ENCODE peak calls at places on chromosomes 5 and 9, in six cellular contexts. E, B, H, Y, N and L are unnamed samples.
A peak's percentile ranks its signal among the peaks of the same experiment; 100 is the strongest.

GRCh38 chr9:79257671-79258410 is 313.9 kb upstream of the TLE4 start:
- DNase-seq in B (no peak), N (no peak), E (no peak), H (no peak), Y (no peak), L (no peak)

GRCh38 chr5:151923865-151924264 is 786 bp downstream of the GLRA1 start:
- DNase-seq in E (no peak), N (no peak), B (peak; percentile 16), Y (no peak), H (peak; percentile 68), L (peak; percentile 20)

GRCh38 chr5:179241175-179241574 is 104.1 kb downstream of the ADAMTS2 start:
- DNase-seq in H (no peak), E (no peak), B (no peak), N (no peak), Y (no peak), L (no peak)

GRCh38 chr9:38445154-38446043 is 21.1 kb upstream of the IGFBPL1 start:
- DNase-seq in H (no peak), E (no peak), B (no peak), N (no peak), Y (no peak), L (no peak)

GRCh38 chr9:124342946-124343485 is 72.2 kb downstream of the PSMB7 start:
- DNase-seq in B (no peak), N (peak; percentile 75), Y (no peak), E (no peak), H (peak; percentile 99), L (peak; percentile 84)

GRCh38 chr5:34774139-34774538 is 64.8 kb upstream of the TTC23L start:
- DNase-seq in N (no peak), H (no peak), B (no peak), Y (no peak), E (no peak), L (no peak)

GRCh38 chr9:111481885-111482636 is 2.1 kb downstream of the ECPAS start:
- DNase-seq in N (no peak), E (no peak), Y (no peak), H (peak; percentile 56), B (no peak), L (peak; percentile 58)

GRCh38 chr5:41193462-41194166 is 19.7 kb downstream of the C6 start:
- DNase-seq in H (no peak), B (peak; percentile 74), N (peak; percentile 53), E (no peak), Y (no peak), L (peak; percentile 20)